ENCODE peak calls at places on chromosomes 6 and 20, in nine cellular contexts. One of them, this sample, is unnamed.

GRCh38 chr6:37731888-37732287 is 34.2 kb upstream of the MDGA1 start:
- DNase-seq in WERI-Rb-1: no peak
- DNase-seq in MM.1S: no peak
- DNase-seq in GM23248: no peak
- DNase-seq in effector memory CD4-positive, alpha-beta T cell: no peak
- DNase-seq in upper lobe of right lung: peak; percentile 81
- DNase-seq in brain microvascular endothelial cell: no peak
- DNase-seq in HepG2: no peak
- DNase-seq in neural progenitor cell: no peak
- DNase-seq in this sample: no peak

GRCh38 chr6:133396225-133396624 is 155.1 kb downstream of the EYA4 start:
- DNase-seq in GM23248: no peak
- DNase-seq in MM.1S: no peak
- DNase-seq in brain microvascular endothelial cell: peak; percentile 25
- DNase-seq in neural progenitor cell: no peak
- DNase-seq in WERI-Rb-1: no peak
- DNase-seq in upper lobe of right lung: no peak
- DNase-seq in HepG2: no peak
- DNase-seq in effector memory CD4-positive, alpha-beta T cell: no peak
- DNase-seq in this sample: no peak

GRCh38 chr6:150266309-150266708 is 102.5 kb upstream of the IYD start:
- DNase-seq in WERI-Rb-1: no peak
- DNase-seq in HepG2: no peak
- DNase-seq in MM.1S: no peak
- DNase-seq in upper lobe of right lung: no peak
- DNase-seq in brain microvascular endothelial cell: no peak
- DNase-seq in neural progenitor cell: no peak
- DNase-seq in effector memory CD4-positive, alpha-beta T cell: no peak
- DNase-seq in GM23248: peak; percentile 31
- DNase-seq in this sample: no peak

GRCh38 chr20:41769650-41770049 is 151.5 kb upstream of the CHD6 start:
- DNase-seq in neural progenitor cell: peak; percentile 44
- DNase-seq in HepG2: no peak
- DNase-seq in effector memory CD4-positive, alpha-beta T cell: no peak
- DNase-seq in GM23248: no peak
- DNase-seq in MM.1S: no peak
- DNase-seq in WERI-Rb-1: no peak
- DNase-seq in brain microvascular endothelial cell: no peak
- DNase-seq in upper lobe of right lung: no peak
- DNase-seq in this sample: no peak

GRCh38 chr20:2118783-2119182 is 17.2 kb downstream of the STK35 start:
- DNase-seq in brain microvascular endothelial cell: no peak
- DNase-seq in GM23248: no peak
- DNase-seq in WERI-Rb-1: no peak
- DNase-seq in HepG2: no peak
- DNase-seq in neural progenitor cell: no peak
- DNase-seq in effector memory CD4-positive, alpha-beta T cell: no peak
- DNase-seq in MM.1S: no peak
- DNase-seq in upper lobe of right lung: no peak
- DNase-seq in this sample: no peak

GRCh38 chr6:42704251-42704936 is 18.0 kb downstream of the PRPH2 start:
- DNase-seq in WERI-Rb-1: no peak
- DNase-seq in effector memory CD4-positive, alpha-beta T cell: no peak
- DNase-seq in GM23248: no peak
- DNase-seq in MM.1S: no peak
- DNase-seq in neural progenitor cell: no peak
- DNase-seq in HepG2: peak; percentile 14
- DNase-seq in upper lobe of right lung: no peak
- DNase-seq in brain microvascular endothelial cell: peak; percentile 71
- DNase-seq in this sample: peak; percentile 47

GRCh38 chr6:75624335-75624734 is 22.7 kb downstream of the SENP6 start:
- DNase-seq in GM23248: no peak
- DNase-seq in effector memory CD4-positive, alpha-beta T cell: no peak
- DNase-seq in neural progenitor cell: no peak
- DNase-seq in MM.1S: no peak
- DNase-seq in upper lobe of right lung: no peak
- DNase-seq in WERI-Rb-1: no peak
- DNase-seq in HepG2: no peak
- DNase-seq in brain microvascular endothelial cell: no peak
- DNase-seq in this sample: no peak

GRCh38 chr6:161303628-161304340 is 29.9 kb upstream of the AGPAT4 start:
- DNase-seq in upper lobe of right lung: no peak
- DNase-seq in brain microvascular endothelial cell: peak; percentile 6
- DNase-seq in HepG2: no peak
- DNase-seq in GM23248: peak; percentile 60
- DNase-seq in neural progenitor cell: no peak
- DNase-seq in WERI-Rb-1: no peak
- DNase-seq in effector memory CD4-positive, alpha-beta T cell: no peak
- DNase-seq in MM.1S: no peak
- DNase-seq in this sample: no peak

GRCh38 chr6:152462716-152463115 is 174.4 kb downstream of the SYNE1 start:
- DNase-seq in upper lobe of right lung: no peak
- DNase-seq in HepG2: no peak
- DNase-seq in GM23248: no peak
- DNase-seq in MM.1S: no peak
- DNase-seq in brain microvascular endothelial cell: no peak
- DNase-seq in WERI-Rb-1: no peak
- DNase-seq in effector memory CD4-positive, alpha-beta T cell: no peak
- DNase-seq in neural progenitor cell: no peak
- DNase-seq in this sample: no peak

GRCh38 chr6:1200706-1201105 is 111.2 kb upstream of the FOXQ1 start:
- DNase-seq in GM23248: peak; percentile 9
- DNase-seq in neural progenitor cell: no peak
- DNase-seq in upper lobe of right lung: no peak
- DNase-seq in HepG2: peak; percentile 32
- DNase-seq in effector memory CD4-positive, alpha-beta T cell: no peak
- DNase-seq in brain microvascular endothelial cell: no peak
- DNase-seq in MM.1S: no peak
- DNase-seq in WERI-Rb-1: no peak
- DNase-seq in this sample: no peak

DNA sequence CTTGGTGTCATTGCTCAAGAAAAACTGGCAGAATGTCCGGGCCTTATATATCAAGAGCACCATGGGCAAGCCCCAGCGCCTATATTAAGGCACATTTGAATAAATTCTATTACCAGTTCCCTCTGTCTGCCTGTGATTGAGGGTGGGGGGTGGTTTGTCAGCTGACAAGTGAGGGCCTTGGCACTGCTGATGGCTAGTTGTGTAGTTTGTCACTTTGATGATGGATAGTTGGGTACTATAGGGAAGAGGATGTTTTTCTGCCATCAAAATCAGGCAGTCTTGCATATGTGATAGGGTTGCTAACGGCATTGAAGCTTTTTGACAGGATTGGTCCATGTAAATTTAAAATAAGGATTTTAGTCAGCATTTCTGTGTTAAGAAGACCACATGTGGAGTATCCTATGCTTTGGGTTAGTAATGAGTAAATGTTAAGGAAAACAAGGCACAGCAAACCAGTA is 2.5 kb downstream of the RPL10A start:
- DNase-seq in MM.1S: no peak
- DNase-seq in brain microvascular endothelial cell: no peak
- DNase-seq in effector memory CD4-positive, alpha-beta T cell: no peak
- DNase-seq in neural progenitor cell: no peak
- DNase-seq in GM23248: peak; percentile 20
- DNase-seq in WERI-Rb-1: no peak
- DNase-seq in upper lobe of right lung: no peak
- DNase-seq in HepG2: no peak
- DNase-seq in this sample: no peak
- H3K27ac ChIP-seq in MM.1S: no peak overlapping the region
- H3K27ac ChIP-seq in brain microvascular endothelial cell: no peak overlapping the region
- H3K27ac ChIP-seq in effector memory CD4-positive, alpha-beta T cell: peak overlapping the region; percentile 27
- H3K27ac ChIP-seq in neural progenitor cell: no peak overlapping the region
- H3K27ac ChIP-seq in GM23248: peak overlapping the region; percentile 3
- H3K27ac ChIP-seq in WERI-Rb-1: peak overlapping the region; percentile 91
- H3K27ac ChIP-seq in upper lobe of right lung: no peak overlapping the region
- H3K27ac ChIP-seq in HepG2: peak overlapping the region; percentile 12
- H3K27ac ChIP-seq in this sample: peak overlapping the region; percentile 93

DNA sequence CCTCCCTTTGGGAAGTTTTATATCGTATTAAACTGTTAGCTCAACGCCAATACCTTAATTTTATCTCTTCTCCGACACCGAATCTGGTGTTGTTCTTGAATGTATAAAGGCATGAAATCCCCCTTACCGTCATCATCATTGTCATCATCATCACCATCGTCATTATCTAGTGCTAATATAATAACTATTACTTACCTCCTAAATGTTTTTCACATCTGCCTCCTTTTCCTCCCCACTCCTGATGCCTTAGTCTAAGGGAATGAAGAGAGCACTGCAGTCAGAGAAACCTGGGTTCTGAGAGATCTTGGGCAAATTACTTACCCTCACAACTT is 691 bp upstream of the ZBTB24 start:
- DNase-seq in upper lobe of right lung: no peak
- DNase-seq in HepG2: no peak
- DNase-seq in brain microvascular endothelial cell: no peak
- DNase-seq in MM.1S: no peak
- DNase-seq in neural progenitor cell: no peak
- DNase-seq in WERI-Rb-1: no peak
- DNase-seq in effector memory CD4-positive, alpha-beta T cell: no peak
- DNase-seq in GM23248: no peak
- DNase-seq in this sample: no peak
- H3K4me3 ChIP-seq in upper lobe of right lung: peak overlapping the region; percentile 52
- H3K4me3 ChIP-seq in HepG2: peak overlapping the region; percentile 47
- H3K4me3 ChIP-seq in brain microvascular endothelial cell: peak overlapping the region; percentile 52
- H3K4me3 ChIP-seq in MM.1S: peak overlapping the region; percentile 53
- H3K4me3 ChIP-seq in neural progenitor cell: peak overlapping the region; percentile 49
- H3K4me3 ChIP-seq in WERI-Rb-1: peak overlapping the region; percentile 50
- H3K4me3 ChIP-seq in effector memory CD4-positive, alpha-beta T cell: peak overlapping the region; percentile 37
- H3K4me3 ChIP-seq in GM23248: peak overlapping the region; percentile 64
- H3K4me3 ChIP-seq in this sample: peak overlapping the region; percentile 39

GRCh38 chr20:15594296-15594695 is 979.0 kb downstream of the KIF16B start:
- DNase-seq in upper lobe of right lung: no peak
- DNase-seq in HepG2: no peak
- DNase-seq in brain microvascular endothelial cell: no peak
- DNase-seq in MM.1S: no peak
- DNase-seq in GM23248: no peak
- DNase-seq in WERI-Rb-1: no peak
- DNase-seq in effector memory CD4-positive, alpha-beta T cell: no peak
- DNase-seq in neural progenitor cell: no peak
- DNase-seq in this sample: no peak

GRCh38 chr20:15596220-15596875 is 976.9 kb downstream of the KIF16B start:
- DNase-seq in WERI-Rb-1: no peak
- DNase-seq in MM.1S: no peak
- DNase-seq in brain microvascular endothelial cell: no peak
- DNase-seq in effector memory CD4-positive, alpha-beta T cell: no peak
- DNase-seq in upper lobe of right lung: no peak
- DNase-seq in GM23248: no peak
- DNase-seq in neural progenitor cell: no peak
- DNase-seq in HepG2: no peak
- DNase-seq in this sample: no peak

GRCh38 chr20:15599961-15600360 is 973.3 kb downstream of the KIF16B start:
- DNase-seq in HepG2: no peak
- DNase-seq in effector memory CD4-positive, alpha-beta T cell: no peak
- DNase-seq in GM23248: no peak
- DNase-seq in upper lobe of right lung: no peak
- DNase-seq in WERI-Rb-1: no peak
- DNase-seq in neural progenitor cell: no peak
- DNase-seq in brain microvascular endothelial cell: no peak
- DNase-seq in MM.1S: no peak
- DNase-seq in this sample: no peak

GRCh38 chr20:15600565-15600964 is 972.7 kb downstream of the KIF16B start:
- DNase-seq in neural progenitor cell: no peak
- DNase-seq in effector memory CD4-positive, alpha-beta T cell: no peak
- DNase-seq in HepG2: no peak
- DNase-seq in WERI-Rb-1: no peak
- DNase-seq in MM.1S: no peak
- DNase-seq in upper lobe of right lung: no peak
- DNase-seq in brain microvascular endothelial cell: no peak
- DNase-seq in GM23248: no peak
- DNase-seq in this sample: no peak

GRCh38 chr20:15597306-15597705 is 975.9 kb downstream of the KIF16B start:
- DNase-seq in effector memory CD4-positive, alpha-beta T cell: no peak
- DNase-seq in upper lobe of right lung: no peak
- DNase-seq in HepG2: no peak
- DNase-seq in GM23248: no peak
- DNase-seq in brain microvascular endothelial cell: no peak
- DNase-seq in neural progenitor cell: no peak
- DNase-seq in WERI-Rb-1: no peak
- DNase-seq in MM.1S: no peak
- DNase-seq in this sample: no peak
- H3K27ac ChIP-seq in effector memory CD4-positive, alpha-beta T cell: no peak overlapping the region
- H3K27ac ChIP-seq in upper lobe of right lung: peak overlapping the region; percentile 60
- H3K27ac ChIP-seq in HepG2: no peak overlapping the region
- H3K27ac ChIP-seq in GM23248: no peak overlapping the region
- H3K27ac ChIP-seq in brain microvascular endothelial cell: no peak overlapping the region
- H3K27ac ChIP-seq in neural progenitor cell: no peak overlapping the region
- H3K27ac ChIP-seq in WERI-Rb-1: no peak overlapping the region
- H3K27ac ChIP-seq in MM.1S: no peak overlapping the region
- H3K27ac ChIP-seq in this sample: no peak overlapping the region

GRCh38 chr6:155417454-155417853 is 38.2 kb downstream of the NOX3 start:
- DNase-seq in upper lobe of right lung: no peak
- DNase-seq in neural progenitor cell: no peak
- DNase-seq in GM23248: peak; percentile 42
- DNase-seq in HepG2: no peak
- DNase-seq in brain microvascular endothelial cell: no peak
- DNase-seq in effector memory CD4-positive, alpha-beta T cell: no peak
- DNase-seq in WERI-Rb-1: no peak
- DNase-seq in MM.1S: no peak
- DNase-seq in this sample: no peak
- H3K4me3 ChIP-seq in upper lobe of right lung: no peak overlapping the region
- H3K4me3 ChIP-seq in neural progenitor cell: no peak overlapping the region
- H3K4me3 ChIP-seq in GM23248: peak overlapping the region; percentile 55
- H3K4me3 ChIP-seq in HepG2: no peak overlapping the region
- H3K4me3 ChIP-seq in brain microvascular endothelial cell: no peak overlapping the region
- H3K4me3 ChIP-seq in effector memory CD4-positive, alpha-beta T cell: no peak overlapping the region
- H3K4me3 ChIP-seq in WERI-Rb-1: no peak overlapping the region
- H3K4me3 ChIP-seq in MM.1S: peak overlapping the region; percentile 50
- H3K4me3 ChIP-seq in this sample: no peak overlapping the region

This sample was measured in uterus.